ENCODE peak calls at places on chromosome 1, in six cellular contexts. C is CD8-positive, alpha-beta memory T cell; I is glutamatergic neuron; K is H7; V is stimulated activated CD4-positive, alpha-beta T cell treated with anti-CD3 and anti-CD28 coated beads, Interleukin-15, amount 100 ng/mL, for 48 hours; T is NCI-H446. E is an unnamed sample.

GRCh38 chr1:213171711-213172110 is 120.7 kb downstream of the RPS6KC1 start:
- DNase-seq in T (no peak), C (no peak), V (no peak), K (no peak), I (no peak), E (no peak)

GRCh38 chr1:216222302-216222701 is 200.9 kb downstream of the USH2A start:
- DNase-seq in K (no peak), I (no peak), V (no peak), C (no peak), T (no peak), E (no peak)

GRCh38 chr1:112997781-112998180 is 41.8 kb upstream of the SLC16A1 start:
- DNase-seq in I (no peak), T (no peak), K (no peak), C (no peak), V (no peak), E (no peak)

GRCh38 chr1:91901231-91901630 is 15.3 kb upstream of the TGFBR3 start:
- DNase-seq in K (no peak), T (no peak), V (no peak), C (no peak), I (no peak), E (no peak)

GRCh38 chr1:160219062-160219929 is 14.1 kb downstream of the PEA15 start:
- DNase-seq in V (no peak), I (peak), T (peak), C (no peak), K (peak), E (peak)

GRCh38 chr1:232472485-232473041 is 157.4 kb downstream of the SIPA1L2 start:
- DNase-seq in C (no peak), V (no peak), T (no peak), I (no peak), K (no peak), E (no peak)

GRCh38 chr1:174682419-174683008 is 234.8 kb downstream of the GPR52 start:
- DNase-seq in C (no peak), K (no peak), I (no peak), T (peak), V (no peak), E (no peak)

GRCh38 chr1:11473635-11474034 is 5.3 kb upstream of the DISP3 start:
- DNase-seq in T (no peak), K (peak), I (no peak), V (no peak), C (no peak), E (no peak)

GRCh38 chr1:4937876-4938534 is 283.6 kb downstream of the AJAP1 start:
- DNase-seq in T (no peak), K (no peak), I (no peak), V (no peak), C (no peak), E (no peak)

GRCh38 chr1:225654277-225654597 is 1.3 kb upstream of the ENAH start:
- DNase-seq in T (no peak), K (no peak), V (no peak), I (no peak), C (no peak), E (no peak)

GRCh38 chr1:50333595-50333974 is 89.7 kb downstream of the DMRTA2 start:
- DNase-seq in T (peak), I (peak), C (no peak), K (peak), V (peak), E (no peak)

GRCh38 chr1:94349853-94350252 is 68.3 kb upstream of the ABCD3 start:
- DNase-seq in V (no peak), C (no peak), I (no peak), K (no peak), T (no peak), E (no peak)

GRCh38 chr1:57208903-57209302 is 215.0 kb downstream of the DAB1 start:
- DNase-seq in T (no peak), C (no peak), I (no peak), V (no peak), K (no peak), E (no peak)

GRCh38 chr1:8541961-8542521 is 224.1 kb downstream of the SLC45A1 start:
- DNase-seq in V (no peak), K (no peak), C (no peak), I (no peak), T (no peak), E (no peak)

GRCh38 chr1:26409191-26409751 is 1.3 kb upstream of the LIN28A start:
- DNase-seq in T (no peak), C (no peak), I (peak), V (no peak), K (peak), E (no peak)

GRCh38 chr1:6011161-6011945 is 19.1 kb upstream of the NPHP4 start:
- DNase-seq in C (no peak), T (no peak), V (no peak), I (no peak), K (no peak), E (peak)